ENCODE peak calls at places on chromosomes 4 and X, in nine cellular contexts. C is astrocyte of the spinal cord, W is suprapubic skin, R is NB4, N is kidney epithelial cell, A is body of pancreas, J is lung, D is mammary epithelial cell, H is colonic mucosa. Q is an unnamed sample.

GRCh38 chrX:72641601-72642000 is 69.0 kb upstream of the HDAC8 start:
- DNase-seq in C (no peak), D (peak; percentile 13), N (no peak), H (no peak), W (no peak), A (no peak), R (no peak), J (no peak), Q (no peak)

GRCh38 chr4:90951037-90951436 is 823.8 kb downstream of the CCSER1 start:
- DNase-seq in N (peak; percentile 93), W (no peak), H (no peak), R (no peak), J (no peak), A (peak; percentile 22), C (peak; percentile 90), D (peak; percentile 88), Q (no peak)

GRCh38 chr4:30720656-30721352 is 635 bp downstream of the PCDH7 start:
- DNase-seq in N (no peak), C (peak; percentile 53), J (no peak), D (no peak), H (peak; percentile 24), W (peak; percentile 81), A (peak; percentile 7), R (no peak), Q (no peak)

GRCh38 chr4:2827874-2828751 is 15.5 kb upstream of the ADD1 start:
- DNase-seq in D (no peak), H (no peak), W (peak; percentile 73), A (no peak), N (no peak), R (no peak), J (no peak), C (no peak), Q (no peak)

GRCh38 chr4:12729384-12729783 is 754.8 kb downstream of the RAB28 start:
- DNase-seq in J (no peak), H (no peak), D (no peak), C (peak; percentile 24), W (no peak), N (no peak), A (no peak), R (peak; percentile 41), Q (no peak)

GRCh38 chr4:114488301-114488982 is 110.2 kb upstream of the UGT8 start:
- DNase-seq in C (no peak), D (no peak), J (no peak), A (no peak), N (no peak), H (no peak), W (no peak), R (no peak), Q (no peak)

GRCh38 chr4:127503111-127503510 is 129.6 kb upstream of the INTU start:
- DNase-seq in D (no peak), A (no peak), W (no peak), C (peak; percentile 77), N (no peak), H (no peak), R (no peak), J (no peak), Q (peak; percentile 18)

GRCh38 chr4:82948647-82949204 is 48.2 kb downstream of the THAP9 start:
- DNase-seq in N (no peak), A (no peak), C (peak; percentile 56), J (no peak), R (no peak), W (no peak), D (no peak), H (no peak), Q (no peak)

GRCh38 chr4:77849278-77849965 is 13.2 kb upstream of the MRPL1 start:
- DNase-seq in N (no peak), J (no peak), R (no peak), H (no peak), C (no peak), D (no peak), W (no peak), A (no peak), Q (no peak)

GRCh38 chr4:98994474-98995182 is 893 bp upstream of the METAP1 start:
- DNase-seq in A (no peak), R (no peak), H (no peak), C (no peak), W (no peak), N (no peak), D (no peak), J (no peak), Q (no peak)

GRCh38 chr4:47468686-47469365 is 5.3 kb upstream of the COMMD8 start:
- DNase-seq in D (no peak), W (no peak), J (no peak), A (no peak), C (peak; percentile 32), H (no peak), N (no peak), R (no peak), Q (no peak)

GRCh38 chr4:97498875-97499274 is 644.4 kb downstream of the STPG2 start:
- DNase-seq in H (no peak), J (no peak), R (no peak), C (peak; percentile 87), A (no peak), N (peak; percentile 71), W (no peak), D (peak; percentile 98), Q (no peak)

DNA sequence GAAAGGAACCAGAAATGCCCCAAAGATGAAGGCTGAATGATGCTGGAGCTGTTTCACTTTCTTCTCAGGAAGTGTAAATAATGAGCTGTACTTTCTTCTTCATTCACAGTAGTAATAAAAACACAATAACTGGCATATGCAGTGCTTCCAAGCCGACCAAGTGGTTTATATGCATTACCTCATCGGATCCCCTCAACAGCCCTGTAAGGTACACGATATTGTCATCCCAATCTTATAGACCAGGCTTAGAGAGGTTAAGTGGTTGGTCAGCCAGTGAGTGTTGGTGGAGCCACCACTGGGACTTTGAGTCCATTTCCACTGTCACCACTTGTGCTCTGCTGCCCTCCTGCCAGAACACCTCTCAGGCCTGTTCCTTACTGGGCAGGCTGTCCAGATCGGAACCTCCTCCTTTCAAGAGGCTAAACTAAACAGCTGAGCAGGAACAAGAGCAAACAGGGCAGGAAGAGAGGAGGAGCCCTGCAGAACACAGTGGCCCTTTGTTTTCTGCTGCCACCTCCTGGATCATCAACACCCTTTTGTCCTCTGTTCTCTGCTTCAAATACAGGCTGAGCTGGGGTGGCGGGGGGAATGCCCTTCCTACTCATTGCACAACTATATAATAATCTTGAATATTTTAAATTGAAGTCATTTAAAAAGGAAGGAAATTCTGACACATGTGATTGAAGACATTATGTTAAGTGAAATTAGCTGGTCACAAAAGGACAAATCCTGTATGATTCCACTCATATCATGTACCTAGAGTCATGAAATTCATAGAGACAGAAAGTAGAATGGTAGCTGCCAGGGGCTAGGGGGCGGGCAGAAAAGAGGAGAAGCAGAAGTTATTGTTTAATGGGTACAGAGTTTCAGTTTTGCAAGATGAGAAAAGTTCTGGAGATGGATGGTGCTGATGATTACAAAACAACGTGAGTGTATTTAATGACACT is 112.5 kb upstream of the ATP6AP2 start:
- DNase-seq in J (peak; percentile 54), N (peak; percentile 5), W (no peak), A (peak; percentile 62), D (peak; percentile 69), H (peak; percentile 61), C (peak; percentile 29), R (peak; percentile 83), Q (no peak)
- TF ChIP-seq CTCF in J (peak; percentile 24), N (peak; percentile 32), W (no peak), A (no peak), D (peak; percentile 63), H (no peak), C (peak; percentile 37), R (peak; percentile 23), Q (peak; percentile 19)

DNA sequence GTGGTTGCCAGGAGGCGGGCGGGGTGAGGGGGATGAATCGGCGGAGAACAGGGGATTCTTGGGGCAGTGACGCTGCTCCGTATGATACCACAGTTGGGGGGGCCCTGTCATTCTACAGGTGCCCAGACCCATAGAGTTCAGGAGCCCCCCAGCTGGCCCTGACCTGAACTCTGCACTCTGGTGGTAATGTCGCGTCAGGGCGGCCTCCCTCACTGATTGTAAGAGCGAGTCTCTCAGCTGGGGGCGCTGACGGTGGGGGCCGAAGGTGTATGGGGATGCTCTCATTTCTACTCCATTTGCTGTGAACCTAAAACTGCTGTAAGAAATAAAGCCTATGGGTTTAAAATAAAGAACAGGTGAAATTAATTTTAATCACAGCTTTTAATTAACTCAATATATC is 91.8 kb upstream of the PSAPL1 start:
- DNase-seq in W (no peak), H (no peak), A (no peak), C (no peak), J (no peak), R (no peak), D (no peak), N (no peak), Q (no peak)
- TF ChIP-seq CTCF in W (no peak), H (no peak), A (no peak), C (no peak), J (no peak), R (peak; percentile 3), D (no peak), N (no peak), Q (no peak)

GRCh38 chr4:55543858-55544257 is 2.9 kb downstream of the CLOCK start:
- DNase-seq in N (no peak), J (no peak), H (no peak), R (peak; percentile 42), A (no peak), D (no peak), C (peak; percentile 7), W (no peak), Q (no peak)
- TF ChIP-seq CTCF in N (no peak), J (no peak), H (no peak), R (no peak), A (no peak), D (no peak), C (peak; percentile 8), W (no peak), Q (no peak)

GRCh38 chr4:102438873-102439614 is 62.1 kb upstream of the NFKB1 start:
- DNase-seq in A (no peak), H (peak; percentile 27), D (peak; percentile 92), J (no peak), R (no peak), C (peak; percentile 82), N (peak; percentile 61), W (no peak), Q (peak; percentile 91)

GRCh38 chr4:102439835-102440234 is 61.3 kb upstream of the NFKB1 start:
- DNase-seq in H (no peak), J (no peak), W (no peak), C (peak; percentile 49), R (no peak), N (no peak), A (no peak), D (peak; percentile 45), Q (peak; percentile 59)

GRCh38 chr4:102438396-102438795 is 62.8 kb upstream of the NFKB1 start:
- DNase-seq in C (no peak), D (peak; percentile 45), W (no peak), R (no peak), J (no peak), A (no peak), N (no peak), H (no peak), Q (no peak)

GRCh38 chr4:102441978-102442890 is 58.9 kb upstream of the NFKB1 start:
- DNase-seq in A (no peak), D (no peak), C (no peak), W (no peak), R (no peak), N (no peak), H (peak; percentile 25), J (no peak), Q (no peak)

DNA sequence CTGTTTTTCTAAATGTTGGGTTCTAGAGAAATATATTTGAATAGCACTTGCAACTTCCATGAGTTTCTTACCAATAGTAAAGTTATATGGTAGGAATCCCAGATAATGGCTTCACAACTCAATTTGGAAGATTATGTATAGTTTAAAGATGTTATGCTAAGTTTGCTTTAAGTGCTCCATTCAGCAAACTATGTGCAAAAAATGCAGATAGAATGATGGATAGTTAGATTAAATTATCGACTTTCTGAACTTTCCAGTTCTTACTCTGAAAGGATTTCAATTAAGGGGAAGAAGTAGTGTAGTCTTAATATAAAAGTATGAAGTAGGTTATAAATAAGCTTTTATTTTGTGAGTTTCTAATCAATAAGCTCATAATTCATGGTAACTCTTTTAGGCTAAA is 60.7 kb upstream of the NFKB1 start:
- DNase-seq in N (no peak), J (no peak), H (no peak), R (no peak), W (no peak), D (no peak), C (no peak), A (no peak), Q (no peak)
- TF ChIP-seq CTCF in N (no peak), J (no peak), H (no peak), R (no peak), W (no peak), D (no peak), C (no peak), A (no peak), Q (no peak)